ENCODE peak calls at places on chromosomes 7 and 10, in eight cellular contexts. H is A549, O is GM23338, E is heart right ventricle, C is psoas muscle, R is PC-3, S is spleen, X is tibial artery. I is an unnamed sample.

GRCh38 chr7:149707448-149707886 is 65.9 kb downstream of the ZNF467 start:
- DNase-seq in H (peak), O (no peak), E (no peak), C (no peak), R (peak), S (no peak), X (no peak), I (no peak)

GRCh38 chr7:139687206-139687954 is 90.4 kb downstream of the HIPK2 start:
- DNase-seq in H (no peak), O (no peak), E (no peak), C (no peak), R (no peak), S (no peak), X (no peak), I (no peak)

GRCh38 chr7:116210345-116211005 is at the start of gene TES:
- DNase-seq in H (peak), O (peak), E (peak), C (peak), R (peak), S (peak), X (peak), I (peak)

GRCh38 chr7:30514177-30514576 is 9.5 kb upstream of the GGCT start:
- DNase-seq in H (no peak), O (no peak), E (no peak), C (no peak), R (no peak), S (no peak), X (no peak), I (no peak)

GRCh38 chr10:70381491-70382421 is 669 bp downstream of the LRRC20 start:
- DNase-seq in H (peak), O (peak), E (peak), C (peak), R (peak), S (peak), X (peak), I (peak)

GRCh38 chr10:31590023-31590800 is 271.2 kb downstream of the ZEB1 start:
- DNase-seq in H (no peak), O (no peak), E (no peak), C (no peak), R (no peak), S (no peak), X (no peak), I (no peak)

GRCh38 chr10:109892087-109892486 is 31.2 kb downstream of the XPNPEP1 start:
- DNase-seq in H (no peak), O (no peak), E (no peak), C (no peak), R (no peak), S (no peak), X (peak), I (no peak)

GRCh38 chr7:95989301-95989700 is 216.9 kb downstream of the DYNC1I1 start:
- DNase-seq in H (no peak), O (no peak), E (no peak), C (no peak), R (no peak), S (no peak), X (no peak), I (no peak)

GRCh38 chr7:123024989-123025758 is 29.7 kb upstream of the TAS2R16 start:
- DNase-seq in H (no peak), O (no peak), E (no peak), C (no peak), R (peak), S (no peak), X (no peak), I (no peak)

GRCh38 chr7:23277359-23277989 is 21.7 kb upstream of the MALSU1 start:
- DNase-seq in H (peak), O (peak), E (no peak), C (no peak), R (peak), S (no peak), X (no peak), I (no peak)

GRCh38 chr7:30869794-30870491 is 41.7 kb upstream of the AQP1 start:
- DNase-seq in H (no peak), O (no peak), E (peak), C (no peak), R (no peak), S (no peak), X (no peak), I (peak)

GRCh38 chr7:151130741-151131157 is 36.7 kb downstream of the GBX1 start:
- DNase-seq in H (no peak), O (no peak), E (no peak), C (peak), R (no peak), S (no peak), X (no peak), I (peak)

GRCh38 chr7:26857534-26858228 is 6.7 kb downstream of the SKAP2 start:
- DNase-seq in H (no peak), O (peak), E (no peak), C (peak), R (no peak), S (peak), X (no peak), I (no peak)
- H3K27ac ChIP-seq in H (no peak), O (no peak), E (no peak), C (peak), R (no peak), S (peak), X (no peak), I (no peak)

GRCh38 chr7:132771301-132771730 is 195.0 kb upstream of the PLXNA4 start:
- DNase-seq in H (no peak), O (peak), E (no peak), C (no peak), R (no peak), S (no peak), X (no peak), I (no peak)
- TF ChIP-seq CTCF in H (no peak), O (peak), E (no peak), C (no peak), R (no peak), S (no peak), X (no peak), I (no peak)

DNA sequence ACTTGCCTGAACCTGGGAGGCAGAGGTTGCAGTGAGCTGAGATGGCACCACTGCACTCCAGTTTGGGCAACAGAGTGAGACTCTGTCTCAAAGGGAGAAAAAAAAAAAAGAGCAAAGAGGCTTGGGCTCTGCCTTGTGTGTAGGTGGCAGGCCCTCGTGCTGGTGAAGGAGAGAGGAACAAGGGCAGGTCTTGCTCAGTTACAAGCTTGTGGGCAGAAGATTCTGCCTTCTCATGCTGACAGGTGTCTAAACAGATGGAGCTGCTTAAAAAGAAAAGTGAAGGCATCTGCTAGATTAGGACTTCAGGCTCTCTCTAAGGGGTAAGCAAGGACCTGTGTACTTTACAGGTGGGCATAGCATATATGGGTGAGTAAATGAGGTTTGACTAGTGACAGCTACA is 65.5 kb upstream of the TRIM8 start:
- DNase-seq in H (peak), O (no peak), E (no peak), C (no peak), R (no peak), S (no peak), X (no peak), I (no peak)
- H3K27ac ChIP-seq in H (no peak), O (no peak), E (no peak), C (no peak), R (no peak), S (peak), X (no peak), I (peak)

GRCh38 chr10:126373137-126373536 is 15.1 kb downstream of the ADAM12 start:
- DNase-seq in H (no peak), O (no peak), E (no peak), C (no peak), R (no peak), S (no peak), X (no peak), I (no peak)
- TF ChIP-seq CTCF in H (no peak), O (no peak), E (no peak), C (no peak), R (no peak), S (no peak), X (peak), I (no peak)

GRCh38 chr7:6399351-6399750 is 48.4 kb downstream of the DAGLB start:
- DNase-seq in H (no peak), O (no peak), E (no peak), C (no peak), R (no peak), S (peak), X (no peak), I (no peak)

GRCh38 chr7:6401536-6401935 is 46.2 kb downstream of the DAGLB start:
- DNase-seq in H (no peak), O (no peak), E (no peak), C (no peak), R (no peak), S (peak), X (no peak), I (no peak)

GRCh38 chr7:6395898-6396582 is 51.7 kb downstream of the DAGLB start:
- DNase-seq in H (no peak), O (no peak), E (peak), C (no peak), R (no peak), S (peak), X (peak), I (peak)

GRCh38 chr7:6402041-6402440 is 45.7 kb downstream of the DAGLB start:
- DNase-seq in H (no peak), O (no peak), E (no peak), C (no peak), R (no peak), S (peak), X (no peak), I (no peak)

DNA sequence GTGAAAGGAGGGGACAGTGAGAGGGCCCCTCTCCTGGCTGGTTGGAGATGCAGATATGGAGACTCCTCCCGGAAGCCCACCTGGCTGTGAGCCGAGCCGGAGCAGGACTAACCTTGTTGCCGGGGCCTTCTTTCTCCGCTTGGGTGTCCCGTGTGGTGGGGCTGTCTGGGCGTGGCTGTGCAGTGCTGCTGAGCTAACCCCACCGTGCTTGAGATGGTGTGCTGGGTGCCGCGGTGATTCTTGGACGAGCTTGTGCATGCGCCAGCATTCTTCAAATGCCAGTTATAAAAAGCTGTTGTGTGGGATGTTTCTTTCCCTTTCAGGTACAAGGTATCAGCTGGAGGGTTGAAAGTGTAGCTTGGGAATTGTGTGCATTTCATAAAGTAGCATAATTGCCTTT is 48.8 kb downstream of the DAGLB start:
- DNase-seq in H (no peak), O (peak), E (peak), C (no peak), R (no peak), S (peak), X (no peak), I (no peak)
- H3K27ac ChIP-seq in H (no peak), O (peak), E (no peak), C (peak), R (no peak), S (peak), X (no peak), I (peak)

DNA sequence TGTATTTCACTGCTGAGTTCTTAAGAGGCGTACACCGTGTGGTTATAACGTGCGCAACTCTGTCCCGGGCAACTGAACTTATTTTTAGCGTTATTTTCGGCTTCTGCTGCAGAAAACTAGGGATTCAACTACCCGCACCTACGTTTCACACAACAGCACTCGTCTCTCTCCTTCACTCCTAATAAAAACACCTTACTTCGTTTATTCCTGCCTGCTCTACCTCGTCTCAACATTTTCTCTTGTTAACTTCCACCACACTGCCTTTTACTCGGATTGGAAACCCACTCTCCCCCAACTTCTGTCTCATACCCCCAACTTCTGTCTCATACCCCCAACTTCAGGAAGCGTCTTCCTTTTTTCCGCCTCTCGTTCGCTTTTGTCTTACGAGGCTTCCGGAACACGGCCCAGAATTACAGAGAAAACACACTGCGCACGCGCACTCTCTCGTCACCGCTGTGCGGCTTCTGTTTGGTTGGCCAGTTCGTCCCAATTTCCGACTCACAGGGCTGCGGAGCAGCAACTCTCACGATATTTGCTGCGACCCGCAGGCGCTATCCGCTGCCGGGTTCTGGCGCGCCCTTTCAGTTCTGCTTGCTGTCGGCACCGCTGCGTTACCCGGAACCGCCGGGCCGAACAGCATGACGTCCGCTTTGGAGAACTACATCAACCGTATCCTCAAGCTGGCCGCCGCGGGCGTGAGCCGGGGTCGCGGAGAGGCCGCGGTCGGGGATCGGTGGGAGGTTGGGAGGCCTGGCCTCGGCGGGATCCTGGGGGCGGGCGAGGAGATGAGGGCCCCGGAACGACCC is at the start of gene LSM8:
- DNase-seq in H (peak), O (peak), E (peak), C (peak), R (peak), S (peak), X (peak), I (peak)
- TF ChIP-seq CTCF in H (no peak), O (no peak), E (no peak), C (no peak), R (no peak), S (peak), X (no peak), I (no peak)

GRCh38 chr7:134827436-134827835 is 48.0 kb downstream of the CALD1 start:
- DNase-seq in H (no peak), O (no peak), E (no peak), C (no peak), R (no peak), S (no peak), X (no peak), I (no peak)

GRCh38 chr7:134829381-134829986 is 50.0 kb downstream of the CALD1 start:
- DNase-seq in H (no peak), O (no peak), E (no peak), C (no peak), R (no peak), S (no peak), X (no peak), I (no peak)

GRCh38 chr7:134826105-134826504 is 46.7 kb downstream of the CALD1 start:
- DNase-seq in H (no peak), O (no peak), E (no peak), C (no peak), R (no peak), S (no peak), X (no peak), I (no peak)

GRCh38 chr7:134827889-134828288 is 48.5 kb downstream of the CALD1 start:
- DNase-seq in H (no peak), O (no peak), E (no peak), C (no peak), R (no peak), S (no peak), X (no peak), I (no peak)

DNA sequence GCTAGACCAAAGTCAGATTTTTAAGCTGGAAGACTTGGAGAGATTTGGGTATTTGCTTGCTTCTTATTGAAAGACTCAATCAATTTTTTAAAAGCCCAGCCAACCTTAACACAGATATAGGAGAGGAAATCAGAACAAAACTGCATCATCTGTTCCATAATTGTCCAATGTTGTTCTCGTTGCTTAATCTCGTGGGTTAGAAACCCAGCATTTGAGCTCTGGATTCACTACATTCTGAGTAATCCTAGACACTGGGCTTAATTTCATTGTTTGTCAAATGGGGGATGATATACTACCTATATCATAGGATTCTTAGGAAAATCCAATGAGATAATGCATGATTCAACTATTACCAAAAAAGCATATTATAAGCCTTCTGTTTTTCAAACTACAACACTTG is 48.9 kb downstream of the CALD1 start:
- DNase-seq in H (no peak), O (no peak), E (no peak), C (no peak), R (no peak), S (no peak), X (no peak), I (no peak)
- H3K27ac ChIP-seq in H (no peak), O (no peak), E (peak), C (no peak), R (no peak), S (no peak), X (peak), I (peak)

GRCh38 chr7:43332193-43332796 is 219.8 kb downstream of the HECW1 start:
- DNase-seq in H (no peak), O (no peak), E (no peak), C (no peak), R (no peak), S (no peak), X (no peak), I (no peak)

GRCh38 chr7:43337811-43338210 is 225.4 kb downstream of the HECW1 start:
- DNase-seq in H (no peak), O (no peak), E (no peak), C (no peak), R (no peak), S (no peak), X (no peak), I (no peak)

GRCh38 chr7:43341132-43341531 is 228.7 kb downstream of the HECW1 start:
- DNase-seq in H (no peak), O (no peak), E (no peak), C (no peak), R (no peak), S (no peak), X (no peak), I (no peak)

DNA sequence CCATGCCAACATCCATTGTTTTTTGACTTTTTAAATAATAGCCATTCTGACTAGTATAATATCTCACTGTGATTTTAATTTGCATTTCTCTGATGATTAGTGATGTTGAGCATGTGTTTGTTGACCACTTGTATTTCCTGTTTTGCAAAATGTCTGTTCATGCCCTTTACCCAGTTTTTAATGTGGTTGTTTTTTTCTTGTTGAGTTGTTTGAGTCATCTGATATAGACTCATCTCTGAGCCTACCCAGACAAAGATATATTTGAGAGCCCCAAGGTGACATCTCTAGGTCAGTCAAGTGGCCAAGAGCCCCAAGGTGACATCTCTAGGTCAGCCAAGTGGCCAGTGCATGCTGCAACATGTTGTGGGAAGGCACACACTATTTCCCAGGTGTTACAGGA is 224.7 kb downstream of the HECW1 start:
- DNase-seq in H (no peak), O (no peak), E (no peak), C (no peak), R (no peak), S (no peak), X (no peak), I (no peak)
- TF ChIP-seq CTCF in H (no peak), O (no peak), E (no peak), C (no peak), R (no peak), S (no peak), X (no peak), I (no peak)

I was measured in left ventricle myocardium inferior.